ENCODE peak calls at places on chromosomes 12 and 14, in four cellular contexts. One of them, this sample, is unnamed.

GRCh38 chr12:91852646-91853045 is 293.0 kb downstream of the BTG1 start:
- DNase-seq in endothelial cell: no peak
- DNase-seq in neuronal stem cell: no peak
- DNase-seq in A172: no peak
- DNase-seq in this sample: no peak

GRCh38 chr12:104439137-104439536 is 17.6 kb upstream of the CHST11 start:
- DNase-seq in endothelial cell: no peak
- DNase-seq in neuronal stem cell: no peak
- DNase-seq in A172: no peak
- DNase-seq in this sample: no peak

GRCh38 chr14:98799891-98800290 is 472.1 kb downstream of the BCL11B start:
- DNase-seq in endothelial cell: no peak
- DNase-seq in neuronal stem cell: no peak
- DNase-seq in A172: no peak
- DNase-seq in this sample: no peak

GRCh38 chr14:104293851-104294627 is 155.7 kb downstream of the KIF26A start:
- DNase-seq in endothelial cell: no peak
- DNase-seq in neuronal stem cell: no peak
- DNase-seq in A172: no peak
- DNase-seq in this sample: no peak

GRCh38 chr12:1811281-1811947 is 9.0 kb upstream of the LRTM2 start:
- DNase-seq in endothelial cell: no peak
- DNase-seq in neuronal stem cell: no peak
- DNase-seq in A172: no peak
- DNase-seq in this sample: no peak

GRCh38 chr12:15729097-15729496 is 60.1 kb downstream of the EPS8 start:
- DNase-seq in endothelial cell: no peak
- DNase-seq in neuronal stem cell: no peak
- DNase-seq in A172: no peak
- DNase-seq in this sample: no peak

GRCh38 chr14:104361101-104361591 is 218.4 kb upstream of the C14orf180 start:
- DNase-seq in endothelial cell: no peak
- DNase-seq in neuronal stem cell: no peak
- DNase-seq in A172: no peak
- DNase-seq in this sample: no peak

GRCh38 chr12:107435072-107435471 is 250.5 kb upstream of the PWP1 start:
- DNase-seq in endothelial cell: no peak
- DNase-seq in neuronal stem cell: no peak
- DNase-seq in A172: no peak
- DNase-seq in this sample: no peak

GRCh38 chr14:101721951-101722661 is 39.4 kb upstream of the PPP2R5C start:
- DNase-seq in endothelial cell: no peak
- DNase-seq in neuronal stem cell: no peak
- DNase-seq in A172: peak; percentile 78
- DNase-seq in this sample: no peak

GRCh38 chr14:71780075-71780474 is 152.2 kb upstream of the RGS6 start:
- DNase-seq in endothelial cell: peak; percentile 18
- DNase-seq in neuronal stem cell: no peak
- DNase-seq in A172: no peak
- DNase-seq in this sample: no peak

GRCh38 chr12:29508949-29509348 is 11.5 kb upstream of the OVCH1 start:
- DNase-seq in endothelial cell: no peak
- DNase-seq in neuronal stem cell: no peak
- DNase-seq in A172: no peak
- DNase-seq in this sample: no peak

GRCh38 chr12:38350342-38351181 is 34.0 kb downstream of the ALG10B start:
- DNase-seq in endothelial cell: no peak
- DNase-seq in neuronal stem cell: no peak
- DNase-seq in A172: no peak
- DNase-seq in this sample: no peak

GRCh38 chr12:85350356-85350755 is 70.3 kb downstream of the ALX1 start:
- DNase-seq in endothelial cell: no peak
- DNase-seq in neuronal stem cell: peak; percentile 42
- DNase-seq in A172: no peak
- DNase-seq in this sample: no peak

GRCh38 chr12:6367065-6367968 is 8.0 kb downstream of the SCNN1A start:
- DNase-seq in endothelial cell: no peak
- DNase-seq in neuronal stem cell: no peak
- DNase-seq in A172: no peak
- DNase-seq in this sample: no peak

GRCh38 chr12:41932028-41932427 is 212.6 kb downstream of the GXYLT1 start:
- DNase-seq in endothelial cell: no peak
- DNase-seq in neuronal stem cell: no peak
- DNase-seq in A172: no peak
- DNase-seq in this sample: no peak

GRCh38 chr14:94615823-94616570 is 3.8 kb downstream of the SERPINA3 start:
- DNase-seq in endothelial cell: no peak
- DNase-seq in neuronal stem cell: no peak
- DNase-seq in A172: no peak
- DNase-seq in this sample: no peak

GRCh38 chr14:65791551-65791981 is 379.0 kb downstream of the FUT8 start:
- DNase-seq in endothelial cell: no peak
- DNase-seq in neuronal stem cell: no peak
- DNase-seq in A172: peak; percentile 87
- DNase-seq in this sample: peak; percentile 59

This sample was measured in HS-27A.